ENCODE peak calls at places on chromosomes 13 and 19, in four cellular contexts. Q, M, C and K are unnamed samples. For H3K9me1, the result is how much of the 10 kb centered on the place peaks cover.

GRCh38 chr19:17805427-17805826 is 10.5 kb downstream of the B3GNT3 start:
- DNase-seq in Q (no peak), M (no peak), C (no peak), K (no peak)

GRCh38 chr13:76231522-76232167 is 595.5 kb downstream of the LMO7 start:
- DNase-seq in M (no peak), C (no peak), Q (no peak), K (no peak)

GRCh38 chr19:51166846-51167490 is 24.9 kb downstream of the SIGLEC7 start:
- DNase-seq in C (no peak), M (no peak), Q (no peak), K (no peak)

GRCh38 chr19:14507704-14508246 is 10.4 kb downstream of the DNAJB1 start:
- DNase-seq in M (no peak), C (no peak), Q (peak), K (peak)

GRCh38 chr13:83515267-83515666 is 367.0 kb downstream of the SLITRK1 start:
- DNase-seq in Q (peak), C (no peak), M (no peak), K (no peak)

GRCh38 chr19:31819837-31820236 is 470.6 kb upstream of the TSHZ3 start:
- DNase-seq in M (no peak), Q (no peak), C (no peak), K (no peak)

GRCh38 chr19:6970478-6970877 is 50.8 kb downstream of the MBD3L2B start:
- DNase-seq in M (peak), C (no peak), Q (no peak), K (no peak)

GRCh38 chr13:113109151-113110047 is 3.8 kb downstream of the F7 start:
- DNase-seq in M (no peak), Q (no peak), C (no peak), K (no peak)

GRCh38 chr19:55344444-55344843 is 4.8 kb downstream of the KMT5C start:
- DNase-seq in Q (no peak), C (no peak), M (no peak), K (no peak)

GRCh38 chr13:97342936-97343335 is 91.0 kb upstream of the RAP2A start:
- DNase-seq in Q (no peak), C (no peak), M (no peak), K (no peak)

GRCh38 chr13:35866801-35867200 is 264.4 kb downstream of the DCLK1 start:
- DNase-seq in C (no peak), M (no peak), Q (no peak), K (no peak)

GRCh38 chr19:13430790-13431582 is 75.3 kb downstream of the CACNA1A start:
- DNase-seq in M (peak), C (peak), Q (peak), K (peak)

GRCh38 chr19:10690351-10690781 is 10.9 kb upstream of the QTRT1 start:
- DNase-seq in M (no peak), Q (peak), C (no peak), K (no peak)

GRCh38 chr13:109348514-109349340 is 437.7 kb downstream of the IRS2 start:
- DNase-seq in C (peak), M (no peak), Q (peak), K (peak)

GRCh38 chr13:70502944-70503343 is 394.7 kb upstream of the KLHL1 start:
- DNase-seq in Q (no peak), C (no peak), M (no peak), K (no peak)

GRCh38 chr13:90545070-90545840 is 802.2 kb upstream of the MIR17HG start:
- DNase-seq in C (no peak), M (no peak), Q (no peak), K (no peak)

GRCh38 chr19:21699197-21699596 is 68.2 kb downstream of the ZNF100 start:
- DNase-seq in M (no peak), C (no peak), Q (no peak), K (no peak)

GRCh38 chr19:35963514-35963913 is 27.3 kb downstream of the LRFN3 start:
- DNase-seq in Q (peak), C (no peak), M (peak), K (peak)

GRCh38 chr19:56367829-56368711 is 25.3 kb downstream of the ZNF582 start:
- DNase-seq in M (peak), Q (peak), C (peak), K (peak)

GRCh38 chr19:3397266-3398022 is 31.1 kb downstream of the NFIC start:
- DNase-seq in M (peak), C (no peak), Q (no peak), K (no peak)

GRCh38 chr19:18995804-18996241 is 37.5 kb downstream of the SUGP2 start:
- DNase-seq in Q (peak), C (no peak), M (peak), K (peak)

GRCh38 chr19:10346509-10346908 is 7.1 kb upstream of the ICAM3 start:
- DNase-seq in C (no peak), M (no peak), Q (peak), K (no peak)

GRCh38 chr13:51559916-51560315 is 24.3 kb upstream of the WDFY2 start:
- DNase-seq in C (no peak), M (no peak), Q (no peak), K (no peak)

GRCh38 chr19:2624537-2625091 is 77.9 kb downstream of the GNG7 start:
- DNase-seq in C (no peak), Q (no peak), M (no peak), K (no peak)

GRCh38 chr13:32142956-32143375 is 111.4 kb downstream of the FRY start:
- DNase-seq in C (no peak), Q (peak), M (no peak), K (peak)

GRCh38 chr13:42591602-42592001 is 17.6 kb downstream of the TNFSF11 start:
- DNase-seq in Q (no peak), C (no peak), M (no peak), K (no peak)

GRCh38 chr19:33100894-33101644 is 20.1 kb downstream of the GPATCH1 start:
- DNase-seq in C (no peak), Q (no peak), M (peak), K (no peak)

GRCh38 chr13:46655727-46656180 is 102.8 kb downstream of the LRCH1 start:
- DNase-seq in M (no peak), Q (no peak), C (no peak), K (peak)

GRCh38 chr19:39351537-39352037 is 9.4 kb downstream of the SAMD4B start:
- DNase-seq in Q (peak), C (no peak), M (no peak), K (no peak)

GRCh38 chr13:59861676-59862075 is 302.1 kb downstream of the DIAPH3 start:
- DNase-seq in Q (no peak), M (no peak), C (no peak), K (peak)

GRCh38 chr19:11405846-11406643 is 13.1 kb downstream of the RGL3 start:
- DNase-seq in C (no peak), M (no peak), Q (no peak), K (no peak)

GRCh38 chr13:110398564-110399507 is 91.8 kb downstream of the COL4A2 start:
- DNase-seq in M (no peak), C (no peak), Q (peak), K (no peak)

GRCh38 chr13:97549201-97549600 is 115.2 kb downstream of the RAP2A start:
- DNase-seq in Q (no peak), M (no peak), C (no peak), K (no peak)

GRCh38 chr13:86193281-86193680 is 394.1 kb upstream of the SLITRK6 start:
- DNase-seq in M (no peak), Q (no peak), C (no peak), K (no peak)

GRCh38 chr13:109212630-109213029 is 573.8 kb downstream of the IRS2 start:
- DNase-seq in C (no peak), M (no peak), Q (no peak), K (no peak)

GRCh38 chr19:40633207-40633606 is 32.0 kb downstream of the LTBP4 start:
- DNase-seq in M (no peak), Q (peak), C (no peak), K (no peak)

GRCh38 chr13:68291595-68291994 is 1061.5 kb upstream of the PCDH9 start:
- DNase-seq in M (no peak), C (no peak), Q (no peak), K (no peak)

GRCh38 chr13:90950134-90950533 is 397.4 kb upstream of the MIR17HG start:
- DNase-seq in Q (no peak), C (no peak), M (no peak), K (no peak)

GRCh38 chr13:24406524-24406923 is 97.1 kb downstream of the C1QTNF9 start:
- DNase-seq in M (no peak), C (no peak), Q (no peak), K (no peak)

GRCh38 chr13:99301913-99302636 is 5.1 kb downstream of the GPR183 start:
- DNase-seq in C (no peak), Q (no peak), M (no peak), K (no peak)

GRCh38 chr13:99303863-99304521 is 3.2 kb downstream of the GPR183 start:
- DNase-seq in M (no peak), C (no peak), Q (no peak), K (no peak)

GRCh38 chr13:99299545-99300341 is 7.5 kb downstream of the GPR183 start:
- DNase-seq in M (no peak), Q (no peak), C (no peak), K (no peak)

GRCh38 chr13:99302637-99303505 is 4.3 kb downstream of the GPR183 start:
- DNase-seq in C (no peak), Q (no peak), M (no peak), K (no peak)

GRCh38 chr13:99301056-99301838 is 6.0 kb downstream of the GPR183 start:
- DNase-seq in C (no peak), Q (no peak), M (no peak), K (no peak)
- H3K9me1 ChIP-seq in C (under half), Q (under half), M (under half), K (under half)

GRCh38 chr19:16516381-16516780 is 20.2 kb downstream of the C19orf44 start:
- DNase-seq in C (no peak), Q (no peak), M (no peak), K (no peak)
- H3K9me1 ChIP-seq in C (under half), Q (under half), M (under half), K (under half)

DNA sequence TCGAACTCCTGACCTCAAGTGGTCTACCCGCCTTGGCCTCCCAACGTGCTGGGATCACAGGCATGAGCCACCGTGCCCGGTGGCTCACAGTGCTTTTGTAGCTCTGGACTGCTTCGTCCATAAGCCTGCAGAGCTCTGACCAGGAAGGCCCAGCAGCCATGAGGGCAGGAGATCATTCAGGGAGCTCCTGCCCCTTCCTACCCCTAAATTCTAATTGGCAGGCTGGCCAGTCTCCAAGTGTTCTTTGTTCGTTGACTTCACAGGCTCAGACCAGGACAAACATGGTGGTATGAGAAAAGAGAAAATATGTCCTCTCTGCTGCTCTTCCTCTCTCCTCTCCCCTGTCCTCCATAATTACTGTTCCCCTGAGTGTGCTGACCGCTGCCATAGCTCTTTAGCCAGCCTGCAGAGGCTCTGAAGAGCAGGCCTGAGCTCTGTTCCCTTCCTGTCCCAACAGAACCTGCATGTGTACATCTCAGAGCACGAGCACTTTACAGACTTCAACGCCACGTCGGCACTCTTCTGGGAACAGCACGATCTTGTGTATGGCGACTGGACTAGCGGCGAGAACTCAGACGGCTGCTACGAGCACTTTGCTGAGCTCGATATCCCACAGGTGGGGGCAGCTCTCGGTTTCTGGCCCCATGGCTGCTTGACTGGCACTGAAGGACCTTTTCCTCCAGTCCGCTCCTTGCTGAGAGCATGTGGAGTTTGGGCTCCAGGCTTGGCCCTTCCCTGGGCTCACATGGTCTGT is 19.0 kb downstream of the CLPTM1 start:
- DNase-seq in C (no peak), M (no peak), Q (no peak), K (no peak)
- H3K9me1 ChIP-seq in C (under half), M (under half), Q (under half), K (under half)

GRCh38 chr13:100836696-100837095 is 162.1 kb upstream of the TMTC4 start:
- DNase-seq in M (no peak), Q (no peak), C (no peak), K (peak)
- H3K9me1 ChIP-seq in M (under half), Q (under half), C (under half), K (under half)

GRCh38 chr19:4443188-4443587 is 14.4 kb downstream of the UBXN6 start:
- DNase-seq in Q (no peak), M (no peak), C (no peak), K (no peak)

GRCh38 chr19:4443966-4444764 is 13.4 kb downstream of the UBXN6 start:
- DNase-seq in M (no peak), Q (no peak), C (no peak), K (no peak)

GRCh38 chr19:4445963-4446668 is 11.5 kb downstream of the UBXN6 start:
- DNase-seq in Q (no peak), C (no peak), M (peak), K (no peak)

GRCh38 chr19:4446801-4447200 is 10.8 kb downstream of the UBXN6 start:
- DNase-seq in C (no peak), M (no peak), Q (no peak), K (no peak)

GRCh38 chr19:4444765-4445741 is 12.5 kb downstream of the UBXN6 start:
- DNase-seq in C (no peak), Q (no peak), M (peak), K (no peak)
- H3K9me1 ChIP-seq in C (under half), Q (under half), M (under half), K (under half)

GRCh38 chr13:103931885-103932284 is 865.7 kb upstream of the SLC10A2 start:
- DNase-seq in Q (no peak), C (no peak), M (no peak), K (no peak)
- H3K9me1 ChIP-seq in Q (under half), C (under half), M (under half), K (under half)